ENCODE peak calls at places on chromosome 1, in nine cellular contexts. One of them, this sample, is unnamed.

GRCh38 chr1:151653397-151653796 is 41.5 kb downstream of the SNX27 start:
- DNase-seq in adrenal gland: peak; percentile 59
- DNase-seq in sigmoid colon: no peak
- DNase-seq in A549: no peak
- DNase-seq in lower leg skin: no peak
- DNase-seq in tibial nerve: no peak
- DNase-seq in endothelial cell of umbilical vein: no peak
- DNase-seq in prostate gland: no peak
- DNase-seq in esophagus squamous epithelium: no peak
- DNase-seq in this sample: no peak

GRCh38 chr1:154972517-154973343 is 1.8 kb upstream of the CKS1B start:
- DNase-seq in adrenal gland: peak; percentile 91
- DNase-seq in sigmoid colon: peak; percentile 78
- DNase-seq in A549: peak; percentile 97
- DNase-seq in lower leg skin: peak; percentile 95
- DNase-seq in tibial nerve: no peak
- DNase-seq in endothelial cell of umbilical vein: peak; percentile 95
- DNase-seq in prostate gland: peak; percentile 87
- DNase-seq in esophagus squamous epithelium: no peak
- DNase-seq in this sample: peak; percentile 46

GRCh38 chr1:85245456-85245855 is 14.0 kb downstream of the C1orf52 start:
- DNase-seq in adrenal gland: no peak
- DNase-seq in sigmoid colon: no peak
- DNase-seq in A549: no peak
- DNase-seq in lower leg skin: no peak
- DNase-seq in tibial nerve: no peak
- DNase-seq in endothelial cell of umbilical vein: no peak
- DNase-seq in prostate gland: no peak
- DNase-seq in esophagus squamous epithelium: no peak
- DNase-seq in this sample: no peak

GRCh38 chr1:42290130-42290529 is 44.9 kb downstream of the FOXJ3 start:
- DNase-seq in adrenal gland: no peak
- DNase-seq in sigmoid colon: no peak
- DNase-seq in A549: no peak
- DNase-seq in lower leg skin: no peak
- DNase-seq in tibial nerve: no peak
- DNase-seq in endothelial cell of umbilical vein: no peak
- DNase-seq in prostate gland: no peak
- DNase-seq in esophagus squamous epithelium: no peak
- DNase-seq in this sample: no peak

GRCh38 chr1:175720023-175720422 is 23.4 kb downstream of the TNR start:
- DNase-seq in adrenal gland: no peak
- DNase-seq in sigmoid colon: no peak
- DNase-seq in A549: no peak
- DNase-seq in lower leg skin: no peak
- DNase-seq in tibial nerve: no peak
- DNase-seq in endothelial cell of umbilical vein: no peak
- DNase-seq in prostate gland: no peak
- DNase-seq in esophagus squamous epithelium: no peak
- DNase-seq in this sample: no peak

GRCh38 chr1:203671808-203672207 is 45.2 kb downstream of the ATP2B4 start:
- DNase-seq in adrenal gland: no peak
- DNase-seq in sigmoid colon: peak; percentile 76
- DNase-seq in A549: no peak
- DNase-seq in lower leg skin: no peak
- DNase-seq in tibial nerve: no peak
- DNase-seq in endothelial cell of umbilical vein: no peak
- DNase-seq in prostate gland: no peak
- DNase-seq in esophagus squamous epithelium: no peak
- DNase-seq in this sample: no peak

GRCh38 chr1:182305861-182306260 is 85.7 kb downstream of the GLUL start:
- DNase-seq in adrenal gland: no peak
- DNase-seq in sigmoid colon: no peak
- DNase-seq in A549: no peak
- DNase-seq in lower leg skin: no peak
- DNase-seq in tibial nerve: no peak
- DNase-seq in endothelial cell of umbilical vein: no peak
- DNase-seq in prostate gland: no peak
- DNase-seq in esophagus squamous epithelium: no peak
- DNase-seq in this sample: no peak

GRCh38 chr1:84853743-84854721 is 39.0 kb downstream of the LPAR3 start:
- DNase-seq in adrenal gland: no peak
- DNase-seq in sigmoid colon: no peak
- DNase-seq in A549: peak; percentile 20
- DNase-seq in lower leg skin: no peak
- DNase-seq in tibial nerve: no peak
- DNase-seq in endothelial cell of umbilical vein: peak; percentile 87
- DNase-seq in prostate gland: no peak
- DNase-seq in esophagus squamous epithelium: no peak
- DNase-seq in this sample: no peak

GRCh38 chr1:9196129-9197040 is 38.2 kb upstream of the H6PD start:
- DNase-seq in adrenal gland: peak; percentile 84
- DNase-seq in sigmoid colon: peak; percentile 82
- DNase-seq in A549: peak; percentile 48
- DNase-seq in lower leg skin: peak; percentile 92
- DNase-seq in tibial nerve: peak; percentile 83
- DNase-seq in endothelial cell of umbilical vein: peak; percentile 66
- DNase-seq in prostate gland: peak; percentile 59
- DNase-seq in esophagus squamous epithelium: no peak
- DNase-seq in this sample: peak; percentile 82

GRCh38 chr1:47917696-47918095 is 79.5 kb downstream of the TRABD2B start:
- DNase-seq in adrenal gland: no peak
- DNase-seq in sigmoid colon: no peak
- DNase-seq in A549: no peak
- DNase-seq in lower leg skin: no peak
- DNase-seq in tibial nerve: no peak
- DNase-seq in endothelial cell of umbilical vein: no peak
- DNase-seq in prostate gland: no peak
- DNase-seq in esophagus squamous epithelium: no peak
- DNase-seq in this sample: no peak

DNA sequence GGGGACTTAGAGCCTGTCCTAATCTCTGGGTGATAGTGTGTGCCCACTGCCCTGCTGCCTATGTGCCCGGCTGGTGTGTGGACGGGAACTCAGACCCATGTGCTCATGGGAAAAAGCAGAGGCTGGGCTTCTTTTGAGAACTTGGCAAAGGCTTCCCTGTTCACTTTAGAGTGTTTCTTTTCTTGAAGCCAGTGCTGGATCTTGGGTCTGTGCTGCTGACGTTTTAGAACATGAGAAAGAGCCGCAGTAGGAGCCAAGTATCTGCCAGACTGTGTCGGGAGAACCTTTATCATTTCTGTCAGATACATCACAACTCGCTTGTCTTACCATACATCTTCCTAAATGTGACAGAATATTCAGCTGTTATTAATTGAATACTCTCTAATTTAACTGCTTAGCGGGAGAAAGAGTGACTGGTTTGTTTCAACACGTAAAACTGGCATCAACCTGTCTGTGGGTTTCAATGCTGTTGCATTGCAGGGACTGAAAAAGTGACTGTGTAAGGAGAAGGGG is 195.2 kb downstream of the PBX1 start:
- DNase-seq in adrenal gland: peak; percentile 38
- DNase-seq in sigmoid colon: peak; percentile 90
- DNase-seq in A549: no peak
- DNase-seq in lower leg skin: no peak
- DNase-seq in tibial nerve: no peak
- DNase-seq in endothelial cell of umbilical vein: no peak
- DNase-seq in prostate gland: peak; percentile 39
- DNase-seq in esophagus squamous epithelium: no peak
- DNase-seq in this sample: peak; percentile 48
- TF ChIP-seq POLR2A in adrenal gland: peak; percentile 27
- TF ChIP-seq POLR2A in sigmoid colon: no peak
- TF ChIP-seq POLR2A in A549: no peak
- TF ChIP-seq POLR2A in lower leg skin: no peak
- TF ChIP-seq POLR2A in tibial nerve: no peak
- TF ChIP-seq POLR2A in endothelial cell of umbilical vein: no peak
- TF ChIP-seq POLR2A in prostate gland: no peak
- TF ChIP-seq POLR2A in esophagus squamous epithelium: peak; percentile 6
- TF ChIP-seq POLR2A in this sample: no peak

DNA sequence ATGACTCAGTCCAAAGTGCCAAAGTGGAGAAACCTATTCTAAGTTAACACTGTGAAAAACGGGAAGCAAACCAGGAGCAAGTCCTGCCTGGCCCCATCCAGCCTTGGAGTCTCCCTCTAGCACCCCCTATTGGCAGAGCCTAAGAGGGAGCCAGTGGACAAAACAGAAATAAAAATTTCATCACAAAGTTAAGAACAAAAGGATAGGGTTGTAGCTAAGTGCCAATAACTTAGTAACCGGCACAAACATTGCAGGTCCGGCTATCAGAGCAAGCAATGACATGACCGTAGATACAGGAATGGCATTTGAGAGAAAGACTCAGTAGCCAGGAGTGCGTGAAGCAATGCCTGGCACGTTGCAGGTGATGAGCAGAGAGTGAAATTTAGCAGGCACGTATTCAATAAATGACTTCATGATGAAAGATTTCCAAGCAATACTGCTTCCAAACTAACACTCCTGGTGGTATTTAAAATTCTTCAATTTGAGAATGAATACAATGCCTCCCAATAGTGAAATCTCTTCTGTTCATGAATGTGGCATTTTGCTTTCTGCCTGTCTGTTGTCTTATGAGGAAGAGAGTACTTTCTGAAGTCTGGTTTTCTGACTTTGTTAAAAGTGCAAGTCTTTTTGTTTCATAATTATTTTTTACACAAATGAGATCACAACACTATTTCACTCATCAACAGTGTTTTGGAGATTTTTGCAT is 391.0 kb downstream of the OMA1 start:
- DNase-seq in adrenal gland: no peak
- DNase-seq in sigmoid colon: no peak
- DNase-seq in A549: peak; percentile 4
- DNase-seq in lower leg skin: no peak
- DNase-seq in tibial nerve: no peak
- DNase-seq in endothelial cell of umbilical vein: no peak
- DNase-seq in prostate gland: no peak
- DNase-seq in esophagus squamous epithelium: no peak
- DNase-seq in this sample: peak; percentile 61
- TF ChIP-seq CTCF in adrenal gland: peak; percentile 20
- TF ChIP-seq CTCF in sigmoid colon: no peak
- TF ChIP-seq CTCF in A549: no peak
- TF ChIP-seq CTCF in lower leg skin: no peak
- TF ChIP-seq CTCF in tibial nerve: peak; percentile 30
- TF ChIP-seq CTCF in endothelial cell of umbilical vein: no peak
- TF ChIP-seq CTCF in prostate gland: no peak
- TF ChIP-seq CTCF in esophagus squamous epithelium: peak; percentile 20
- TF ChIP-seq CTCF in this sample: no peak

DNA sequence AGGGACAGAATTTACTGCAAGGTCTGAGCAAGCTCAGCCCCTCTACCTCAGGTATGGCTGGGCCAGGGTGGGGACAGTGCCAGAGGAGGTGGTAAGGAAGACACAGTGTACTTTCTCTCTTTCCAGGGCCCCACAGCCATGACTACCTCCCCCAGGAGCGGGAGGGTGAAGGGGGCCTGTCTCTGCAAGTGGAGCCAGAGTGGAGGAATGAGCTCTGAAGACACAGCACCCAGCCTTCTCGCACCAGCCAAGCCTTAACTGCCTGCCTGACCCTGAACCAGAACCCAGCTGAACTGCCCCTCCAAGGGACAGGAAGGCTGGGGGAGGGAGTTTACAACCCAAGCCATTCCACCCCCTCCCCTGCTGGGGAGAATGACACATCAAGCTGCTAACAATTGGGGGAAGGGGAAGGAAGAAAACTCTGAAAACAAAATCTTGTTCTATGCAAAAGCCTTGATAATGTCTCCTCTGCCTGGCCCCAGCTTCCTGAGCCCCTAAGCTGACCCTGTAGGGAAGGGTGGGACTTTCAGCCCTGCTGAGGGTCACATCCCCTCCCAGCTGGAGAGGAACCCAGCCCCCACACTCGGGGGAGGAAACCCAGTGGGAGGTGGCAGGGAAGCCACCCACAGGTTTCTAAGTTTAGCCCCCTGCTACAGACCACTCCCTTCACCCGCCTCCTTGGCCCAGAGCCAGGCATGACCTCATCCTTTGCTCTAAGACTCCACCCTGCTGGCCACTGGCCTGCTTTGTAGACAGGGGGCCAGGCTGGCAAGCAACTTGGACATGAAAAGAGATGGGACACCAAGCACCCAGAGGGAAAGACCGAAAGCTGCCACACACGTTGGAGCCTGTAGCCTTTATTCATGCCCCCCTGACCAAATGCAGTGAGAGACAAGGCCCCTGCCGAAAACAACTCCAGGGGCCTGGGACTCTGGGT is 6.4 kb downstream of the RHOC start:
- DNase-seq in adrenal gland: peak; percentile 98
- DNase-seq in sigmoid colon: peak; percentile 99
- DNase-seq in A549: peak; percentile 84
- DNase-seq in lower leg skin: peak; percentile 99
- DNase-seq in tibial nerve: peak; percentile 98
- DNase-seq in endothelial cell of umbilical vein: peak; percentile 100
- DNase-seq in prostate gland: peak; percentile 94
- DNase-seq in esophagus squamous epithelium: peak; percentile 19
- DNase-seq in this sample: peak; percentile 99
- TF ChIP-seq POLR2A in adrenal gland: peak; percentile 53
- TF ChIP-seq POLR2A in sigmoid colon: no peak
- TF ChIP-seq POLR2A in A549: no peak
- TF ChIP-seq POLR2A in lower leg skin: no peak
- TF ChIP-seq POLR2A in tibial nerve: no peak
- TF ChIP-seq POLR2A in endothelial cell of umbilical vein: peak; percentile 83
- TF ChIP-seq POLR2A in prostate gland: peak; percentile 33
- TF ChIP-seq POLR2A in esophagus squamous epithelium: no peak
- TF ChIP-seq POLR2A in this sample: no peak

GRCh38 chr1:92808353-92808752 is 23.4 kb upstream of the EVI5 start:
- DNase-seq in adrenal gland: no peak
- DNase-seq in sigmoid colon: no peak
- DNase-seq in A549: no peak
- DNase-seq in lower leg skin: no peak
- DNase-seq in tibial nerve: no peak
- DNase-seq in endothelial cell of umbilical vein: no peak
- DNase-seq in prostate gland: no peak
- DNase-seq in esophagus squamous epithelium: no peak
- DNase-seq in this sample: no peak

GRCh38 chr1:92803140-92803887 is 18.4 kb upstream of the EVI5 start:
- DNase-seq in adrenal gland: no peak
- DNase-seq in sigmoid colon: no peak
- DNase-seq in A549: no peak
- DNase-seq in lower leg skin: no peak
- DNase-seq in tibial nerve: no peak
- DNase-seq in endothelial cell of umbilical vein: no peak
- DNase-seq in prostate gland: no peak
- DNase-seq in esophagus squamous epithelium: no peak
- DNase-seq in this sample: no peak

GRCh38 chr1:92804721-92805169 is 19.8 kb upstream of the EVI5 start:
- DNase-seq in adrenal gland: peak; percentile 93
- DNase-seq in sigmoid colon: peak; percentile 65
- DNase-seq in A549: peak; percentile 88
- DNase-seq in lower leg skin: peak; percentile 87
- DNase-seq in tibial nerve: no peak
- DNase-seq in endothelial cell of umbilical vein: peak; percentile 97
- DNase-seq in prostate gland: peak; percentile 21
- DNase-seq in esophagus squamous epithelium: no peak
- DNase-seq in this sample: peak; percentile 91

DNA sequence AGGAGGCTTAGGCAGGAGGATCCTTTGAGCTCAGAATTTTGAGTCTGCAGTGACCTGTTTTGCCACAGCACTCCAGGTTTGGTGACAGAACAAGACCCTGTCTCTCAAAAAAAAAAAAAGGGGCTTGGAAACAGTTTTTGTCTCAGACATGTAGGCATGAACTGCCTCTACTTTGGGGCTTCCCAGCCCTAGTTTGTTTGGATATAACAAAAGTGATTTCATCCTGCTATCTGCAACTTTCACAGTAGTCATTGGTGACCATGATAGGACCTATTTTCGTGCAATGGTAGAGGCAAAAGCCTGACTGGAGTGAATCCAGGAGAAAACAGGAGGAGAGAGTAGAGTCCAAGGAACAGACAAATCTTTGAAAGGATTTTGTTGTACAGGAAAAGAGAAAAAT is 20.3 kb upstream of the EVI5 start:
- DNase-seq in adrenal gland: no peak
- DNase-seq in sigmoid colon: no peak
- DNase-seq in A549: no peak
- DNase-seq in lower leg skin: no peak
- DNase-seq in tibial nerve: no peak
- DNase-seq in endothelial cell of umbilical vein: no peak
- DNase-seq in prostate gland: no peak
- DNase-seq in esophagus squamous epithelium: no peak
- DNase-seq in this sample: no peak
- TF ChIP-seq CTCF in adrenal gland: no peak
- TF ChIP-seq CTCF in sigmoid colon: no peak
- TF ChIP-seq CTCF in A549: no peak
- TF ChIP-seq CTCF in lower leg skin: no peak
- TF ChIP-seq CTCF in tibial nerve: no peak
- TF ChIP-seq CTCF in endothelial cell of umbilical vein: no peak
- TF ChIP-seq CTCF in prostate gland: no peak
- TF ChIP-seq CTCF in esophagus squamous epithelium: no peak
- TF ChIP-seq CTCF in this sample: no peak

This sample was measured in testis.